ENCODE peak calls at places on chromosome 17, in nine cellular contexts. E is MM.1S, G is psoas muscle, M is mucosa of descending colon, B is fibroblast of pulmonary artery, Q is thoracic aorta, N is cardiac muscle cell, Y is A673, W is ovary. J is an unnamed sample.
A peak's percentile ranks its signal among the peaks of the same experiment; 100 is the strongest.

GRCh38 chr17:40854175-40854814 is 12.7 kb downstream of the KRT12 start:
- DNase-seq in E (no peak), G (no peak), M (no peak), B (peak; percentile 87), Q (no peak), N (no peak), Y (peak; percentile 47), W (no peak), J (no peak)

GRCh38 chr17:61904094-61904710 is 23.6 kb downstream of the INTS2 start:
- DNase-seq in E (peak; percentile 87), G (no peak), M (no peak), B (no peak), Q (no peak), N (no peak), Y (no peak), W (no peak), J (no peak)

GRCh38 chr17:3719265-3719664 is 4.4 kb upstream of the HASPIN start:
- DNase-seq in E (no peak), G (no peak), M (no peak), B (no peak), Q (no peak), N (no peak), Y (no peak), W (no peak), J (no peak)

GRCh38 chr17:15441315-15441714 is 26.1 kb downstream of the CDRT4 start:
- DNase-seq in E (no peak), G (no peak), M (no peak), B (peak; percentile 61), Q (no peak), N (no peak), Y (no peak), W (no peak), J (no peak)

GRCh38 chr17:1985686-1986085 is 39.4 kb downstream of the RTN4RL1 start:
- DNase-seq in E (no peak), G (no peak), M (no peak), B (no peak), Q (no peak), N (peak; percentile 44), Y (no peak), W (no peak), J (no peak)

GRCh38 chr17:38748329-38749221 is at the start of gene PCGF2:
- DNase-seq in E (no peak), G (peak; percentile 92), M (peak; percentile 91), B (peak; percentile 92), Q (peak; percentile 94), N (peak; percentile 95), Y (peak; percentile 90), W (peak; percentile 92), J (peak; percentile 98)

GRCh38 chr17:52124993-52125392 is 33.5 kb downstream of the CA10 start:
- DNase-seq in E (no peak), G (no peak), M (no peak), B (no peak), Q (no peak), N (no peak), Y (no peak), W (no peak), J (no peak)

GRCh38 chr17:55607736-55608341 is 96.6 kb upstream of the SMIM36 start:
- DNase-seq in E (no peak), G (peak; percentile 31), M (peak; percentile 53), B (peak; percentile 77), Q (no peak), N (no peak), Y (peak; percentile 66), W (peak; percentile 87), J (no peak)

GRCh38 chr17:13365331-13365730 is 236.4 kb downstream of the HS3ST3A1 start:
- DNase-seq in E (no peak), G (no peak), M (no peak), B (peak; percentile 30), Q (no peak), N (no peak), Y (no peak), W (no peak), J (no peak)

GRCh38 chr17:82943751-82944150 is 103.9 kb upstream of the ZNF750 start:
- DNase-seq in E (no peak), G (peak; percentile 4), M (peak; percentile 19), B (no peak), Q (no peak), N (no peak), Y (no peak), W (peak; percentile 6), J (no peak)

GRCh38 chr17:80474231-80474932 is 2.0 kb downstream of the NPTX1 start:
- DNase-seq in E (no peak), G (no peak), M (no peak), B (peak; percentile 28), Q (no peak), N (no peak), Y (peak; percentile 45), W (no peak), J (no peak)
- TF ChIP-seq CTCF in E (no peak), G (no peak), M (no peak), B (peak; percentile 8), Q (no peak), N (peak; percentile 5), Y (peak; percentile 42), W (no peak), J (peak; percentile 31)

GRCh38 chr17:44780161-44780560 is 21.4 kb downstream of the ADAM11 start:
- DNase-seq in E (no peak), G (no peak), M (peak; percentile 34), B (no peak), Q (no peak), N (no peak), Y (no peak), W (no peak), J (no peak)

GRCh38 chr17:44776628-44777393 is 18.0 kb downstream of the ADAM11 start:
- DNase-seq in E (no peak), G (no peak), M (no peak), B (no peak), Q (no peak), N (no peak), Y (no peak), W (peak; percentile 41), J (no peak)

GRCh38 chr17:44779211-44780025 is 20.6 kb downstream of the ADAM11 start:
- DNase-seq in E (peak; percentile 74), G (peak; percentile 76), M (peak; percentile 75), B (peak; percentile 74), Q (no peak), N (peak; percentile 80), Y (peak; percentile 64), W (peak; percentile 80), J (peak; percentile 87)

GRCh38 chr17:44777394-44778348 is 18.9 kb downstream of the ADAM11 start:
- DNase-seq in E (no peak), G (no peak), M (peak; percentile 46), B (no peak), Q (no peak), N (no peak), Y (no peak), W (no peak), J (no peak)

GRCh38 chr17:44778656-44779210 is 19.9 kb downstream of the ADAM11 start:
- DNase-seq in E (no peak), G (no peak), M (no peak), B (no peak), Q (no peak), N (no peak), Y (no peak), W (no peak), J (no peak)
- H3K4me3 ChIP-seq in E (peak overlapping the region; percentile 73), G (peak overlapping the region; percentile 38), M (no peak overlapping the region), B (peak overlapping the region; percentile 54), Q (peak overlapping the region; percentile 70), N (no peak overlapping the region), Y (peak overlapping the region; percentile 21), W (no peak overlapping the region), J (peak overlapping the region; percentile 76)

GRCh38 chr17:71464241-71464640 is 656.6 kb upstream of the SOX9 start:
- DNase-seq in E (no peak), G (no peak), M (no peak), B (no peak), Q (no peak), N (no peak), Y (no peak), W (no peak), J (no peak)

GRCh38 chr17:71458322-71458721 is 662.5 kb upstream of the SOX9 start:
- DNase-seq in E (no peak), G (no peak), M (no peak), B (no peak), Q (no peak), N (no peak), Y (no peak), W (no peak), J (no peak)

GRCh38 chr17:71461504-71462197 is 659.2 kb upstream of the SOX9 start:
- DNase-seq in E (no peak), G (no peak), M (no peak), B (no peak), Q (no peak), N (no peak), Y (peak; percentile 29), W (no peak), J (peak; percentile 72)

GRCh38 chr17:71455219-71455618 is 665.6 kb upstream of the SOX9 start:
- DNase-seq in E (no peak), G (no peak), M (no peak), B (no peak), Q (no peak), N (no peak), Y (no peak), W (no peak), J (no peak)

GRCh38 chr17:71460943-71461342 is 659.9 kb upstream of the SOX9 start:
- DNase-seq in E (no peak), G (no peak), M (no peak), B (peak; percentile 58), Q (no peak), N (peak; percentile 23), Y (peak; percentile 40), W (no peak), J (peak; percentile 48)
- TF ChIP-seq CTCF in E (peak; percentile 42), G (peak; percentile 17), M (no peak), B (peak; percentile 57), Q (no peak), N (peak; percentile 54), Y (peak; percentile 61), W (no peak), J (peak; percentile 65)

GRCh38 chr17:4950757-4951204 is at the start of gene ENO3:
- DNase-seq in E (no peak), G (peak; percentile 59), M (peak; percentile 73), B (no peak), Q (no peak), N (peak; percentile 76), Y (no peak), W (peak; percentile 61), J (peak; percentile 59)

GRCh38 chr17:4953461-4953961 is 2.6 kb downstream of the ENO3 start:
- DNase-seq in E (no peak), G (no peak), M (no peak), B (peak; percentile 36), Q (no peak), N (no peak), Y (no peak), W (no peak), J (no peak)

GRCh38 chr17:4949321-4950074 is 1.2 kb upstream of the PFN1 start:
- DNase-seq in E (peak; percentile 97), G (peak; percentile 87), M (peak; percentile 91), B (peak; percentile 69), Q (no peak), N (peak; percentile 60), Y (peak; percentile 67), W (peak; percentile 81), J (peak; percentile 75)

GRCh38 chr17:4950075-4950756 is 703 bp upstream of the ENO3 start:
- DNase-seq in E (peak; percentile 52), G (peak; percentile 77), M (peak; percentile 89), B (no peak), Q (no peak), N (peak; percentile 67), Y (no peak), W (peak; percentile 74), J (peak; percentile 79)

DNA sequence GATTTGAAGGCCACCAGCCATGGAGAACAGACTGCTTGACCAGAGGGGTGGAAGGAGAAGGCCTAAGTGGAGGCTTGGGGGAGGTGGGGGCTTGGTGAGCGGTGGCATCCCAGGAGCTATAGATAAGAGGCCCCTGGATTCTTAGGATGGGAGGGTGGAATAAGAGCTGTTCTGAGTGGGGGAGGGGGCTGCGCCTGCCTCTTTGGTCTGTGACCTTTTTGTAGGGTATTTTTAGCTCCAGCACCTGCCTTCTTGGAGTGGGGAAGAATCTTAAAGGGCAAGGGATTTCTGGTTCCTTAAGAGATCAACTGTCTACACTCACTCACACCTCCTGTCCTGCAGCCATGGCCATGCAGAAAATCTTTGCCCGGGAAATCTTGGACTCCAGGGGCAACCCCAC is 567 bp downstream of the ENO3 start:
- DNase-seq in E (no peak), G (no peak), M (no peak), B (no peak), Q (no peak), N (peak; percentile 89), Y (no peak), W (no peak), J (no peak)
- H3K4me3 ChIP-seq in E (no peak overlapping the region), G (peak overlapping the region; percentile 97), M (no peak overlapping the region), B (no peak overlapping the region), Q (no peak overlapping the region), N (peak overlapping the region; percentile 96), Y (no peak overlapping the region), W (no peak overlapping the region), J (peak overlapping the region; percentile 56)